ENCODE peak calls at places on chromosomes 11 and 22, in seven cellular contexts. P is GM12891, Z is H1, J is HepG2, C is SK-N-SH, Q is GM12892, H is GM12878. X is an unnamed sample.

GRCh38 chr11:76946223-76946622 is 85.5 kb downstream of the ACER3 start:
- DNase-seq in P (no peak), Z (no peak), J (no peak), C (no peak), Q (no peak), H (no peak), X (no peak)

GRCh38 chr11:94794287-94795168 is 26.4 kb downstream of the AMOTL1 start:
- DNase-seq in P (no peak), Z (no peak), J (no peak), C (peak), Q (no peak), H (no peak), X (no peak)

GRCh38 chr11:1220941-1221721 is 1.7 kb upstream of the MUC5B start:
- DNase-seq in P (no peak), Z (peak), J (no peak), C (peak), Q (peak), H (no peak), X (no peak)

GRCh38 chr11:18752502-18752901 is 26.5 kb upstream of the IGSF22 start:
- DNase-seq in P (no peak), Z (no peak), J (no peak), C (no peak), Q (no peak), H (no peak), X (no peak)

GRCh38 chr11:112320668-112321067 is 60.0 kb upstream of the PLET1 start:
- DNase-seq in P (no peak), Z (no peak), J (peak), C (no peak), Q (no peak), H (no peak), X (peak)

GRCh38 chr11:96567193-96567592 is 177.4 kb downstream of the JRKL start:
- DNase-seq in P (no peak), Z (no peak), J (no peak), C (no peak), Q (no peak), H (no peak), X (no peak)

GRCh38 chr11:15629690-15630321 is 515.1 kb downstream of the INSC start:
- DNase-seq in P (no peak), Z (peak), J (peak), C (no peak), Q (no peak), H (no peak), X (no peak)

GRCh38 chr11:73645972-73646631 is at the start of gene PLEKHB1:
- DNase-seq in P (no peak), Z (peak), J (no peak), C (no peak), Q (no peak), H (no peak), X (no peak)

GRCh38 chr11:82080160-82080559 is 653.5 kb downstream of the FAM181B start:
- DNase-seq in P (no peak), Z (no peak), J (no peak), C (no peak), Q (no peak), H (no peak), X (no peak)

GRCh38 chr11:17328856-17329490 is 22.6 kb upstream of the NCR3LG1 start:
- DNase-seq in P (no peak), Z (peak), J (no peak), C (no peak), Q (no peak), H (no peak), X (no peak)

GRCh38 chr11:30760341-30760740 is 174.2 kb upstream of the MPPED2 start:
- DNase-seq in P (no peak), Z (no peak), J (no peak), C (no peak), Q (no peak), H (no peak), X (no peak)

GRCh38 chr11:14446701-14447169 is 52.9 kb downstream of the COPB1 start:
- DNase-seq in P (no peak), Z (no peak), J (no peak), C (no peak), Q (no peak), H (no peak), X (no peak)

GRCh38 chr22:37105990-37106389 is 3.5 kb downstream of the TMPRSS6 start:
- DNase-seq in P (no peak), Z (no peak), J (no peak), C (no peak), Q (no peak), H (no peak), X (no peak)
- TF ChIP-seq TAF1 in P (no peak), Z (no peak), J (no peak), C (no peak), Q (no peak), H (no peak), X (no peak)

GRCh38 chr11:102319544-102319943 is 2.3 kb downstream of the BIRC3 start:
- DNase-seq in P (no peak), Z (no peak), J (no peak), C (no peak), Q (no peak), H (no peak), X (no peak)

GRCh38 chr11:102320166-102320565 is 2.9 kb downstream of the BIRC3 start:
- DNase-seq in P (no peak), Z (no peak), J (no peak), C (no peak), Q (no peak), H (no peak), X (no peak)

GRCh38 chr11:102317768-102318103 is 452 bp downstream of the BIRC3 start:
- DNase-seq in P (no peak), Z (no peak), J (no peak), C (no peak), Q (no peak), H (no peak), X (no peak)

GRCh38 chr11:102317099-102317767 is at the start of gene BIRC3:
- DNase-seq in P (peak), Z (peak), J (peak), C (peak), Q (peak), H (peak), X (peak)

DNA sequence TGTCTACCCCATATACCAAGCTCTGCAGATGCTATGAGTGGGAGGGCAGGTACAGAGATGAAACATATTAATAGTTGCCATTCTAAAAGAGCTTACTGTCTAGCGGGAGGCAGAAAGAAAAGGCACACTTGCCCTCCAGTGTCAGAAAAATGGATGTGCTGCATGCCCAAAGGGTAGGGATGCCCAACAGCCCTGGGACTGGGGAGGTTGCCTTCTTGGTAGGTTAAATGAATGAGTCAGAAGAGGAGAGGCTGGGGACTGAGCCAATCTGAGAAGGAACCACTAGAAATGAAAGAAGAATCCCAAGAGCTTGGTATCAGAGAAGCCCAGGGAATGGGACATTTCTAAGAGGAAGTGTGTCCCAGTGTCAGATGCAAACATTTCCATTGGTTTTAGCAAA is 1.2 kb downstream of the BIRC3 start:
- DNase-seq in P (no peak), Z (no peak), J (no peak), C (no peak), Q (no peak), H (no peak), X (no peak)
- TF ChIP-seq TAF1 in P (peak), Z (no peak), J (no peak), C (no peak), Q (no peak), H (peak), X (no peak)

DNA sequence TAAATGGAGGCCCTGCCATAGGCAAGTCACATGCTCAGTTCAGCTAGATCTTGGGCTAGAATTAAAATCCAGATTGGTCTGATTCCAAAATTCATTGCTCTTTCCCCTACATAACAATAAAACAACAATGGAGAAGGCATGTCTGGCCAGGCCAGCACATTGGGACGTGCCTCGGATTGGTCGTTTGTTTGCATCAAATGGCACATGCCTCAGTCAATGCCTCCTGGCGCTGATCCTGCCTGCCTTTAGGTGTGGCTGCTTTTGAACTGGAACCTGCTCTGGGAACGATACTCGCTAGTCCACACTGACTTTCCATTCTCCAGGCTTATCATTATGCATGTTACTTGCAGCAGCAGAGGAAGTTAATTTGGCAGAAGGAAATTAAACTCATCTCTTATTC is 322.1 kb downstream of the NELL1 start:
- DNase-seq in P (no peak), Z (no peak), J (no peak), C (no peak), Q (no peak), H (no peak), X (no peak)
- TF ChIP-seq TAF1 in P (no peak), Z (no peak), J (no peak), C (no peak), Q (no peak), H (no peak), X (no peak)

DNA sequence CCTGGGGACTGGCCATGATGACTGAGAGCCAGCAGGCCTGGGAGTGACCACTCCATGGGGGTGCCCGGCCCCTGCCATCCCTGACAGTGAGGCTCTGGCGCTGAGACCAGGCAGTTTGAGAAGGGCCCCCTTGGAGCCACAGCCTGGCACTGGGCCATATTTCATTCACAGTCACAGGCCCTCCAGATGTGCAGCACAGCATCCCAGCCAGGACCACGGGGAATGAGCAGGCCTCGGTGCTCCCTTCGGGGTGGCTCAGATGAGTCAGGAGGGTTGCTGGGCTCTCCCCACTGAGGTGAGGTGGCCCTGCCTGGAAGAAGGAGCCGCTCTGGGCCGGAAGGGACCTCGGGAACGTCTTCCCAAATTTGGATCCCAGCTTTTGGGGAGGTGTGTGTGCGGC is 53.0 kb downstream of the GRAMD4 start:
- DNase-seq in P (no peak), Z (no peak), J (no peak), C (peak), Q (no peak), H (no peak), X (no peak)
- TF ChIP-seq TAF1 in P (no peak), Z (no peak), J (no peak), C (no peak), Q (no peak), H (no peak), X (no peak)

X was measured in K562.